ENCODE peak calls at places on chromosomes 6 and 20, in four cellular contexts. I is T follicular helper cell; Q is T-helper 17 cell; S is stimulated activated CD8-positive, alpha-beta memory T cell treated with anti-CD3 and anti-CD28 coated beads, Interleukin-15, amount 100 ng/mL, for 1 hour. F is an unnamed sample.

GRCh38 chr20:37859406-37860171 is 43.3 kb upstream of the VSTM2L start:
- DNase-seq in I (no peak), Q (no peak), S (no peak), F (no peak)

GRCh38 chr20:1792274-1792673 is 102.9 kb upstream of the SIRPA start:
- DNase-seq in I (no peak), Q (no peak), S (no peak), F (no peak)

GRCh38 chr20:41316602-41317535 is 662 bp downstream of the ZHX3 start:
- DNase-seq in I (peak), Q (peak), S (peak), F (peak)

GRCh38 chr6:40328988-40329545 is 258.1 kb downstream of the LRFN2 start:
- DNase-seq in I (no peak), Q (no peak), S (no peak), F (no peak)

GRCh38 chr6:35160642-35161041 is 19.5 kb upstream of the TCP11 start:
- DNase-seq in I (no peak), Q (no peak), S (no peak), F (no peak)

GRCh38 chr20:58127731-58128130 is 100.7 kb downstream of the ANKRD60 start:
- DNase-seq in I (no peak), Q (no peak), S (no peak), F (no peak)

GRCh38 chr6:139369568-139370046 is 4.8 kb downstream of the CITED2 start:
- DNase-seq in I (no peak), Q (no peak), S (no peak), F (no peak)

GRCh38 chr6:142796571-142796970 is 148.4 kb downstream of the HIVEP2 start:
- DNase-seq in I (no peak), Q (no peak), S (no peak), F (no peak)

GRCh38 chr6:94323853-94324252 is 904.5 kb upstream of the EPHA7 start:
- DNase-seq in I (no peak), Q (no peak), S (no peak), F (no peak)

GRCh38 chr20:11890331-11891080 is 27.2 kb upstream of the BTBD3 start:
- DNase-seq in I (no peak), Q (no peak), S (no peak), F (no peak)

GRCh38 chr6:390914-391558 is 516 bp upstream of the IRF4 start:
- DNase-seq in I (no peak), Q (no peak), S (no peak), F (no peak)

GRCh38 chr6:101395345-101395744 is 1.8 kb downstream of the GRIK2 start:
- DNase-seq in I (no peak), Q (no peak), S (no peak), F (no peak)

GRCh38 chr6:107600111-107600510 is 110.2 kb downstream of the SOBP start:
- DNase-seq in I (no peak), Q (no peak), S (no peak), F (no peak)

GRCh38 chr20:34165246-34165645 is 53.2 kb upstream of the EIF2S2 start:
- DNase-seq in I (no peak), Q (no peak), S (no peak), F (no peak)

GRCh38 chr20:23583526-23583925 is 15.2 kb upstream of the CST9L start:
- DNase-seq in I (no peak), Q (no peak), S (no peak), F (no peak)